ENCODE peak calls at places on chromosomes 16 and 17, in eight cellular contexts. W, M, X, Q, I, U, D and G are unnamed samples.

GRCh38 chr17:17844500-17844899 is 7.7 kb upstream of the SREBF1 start:
- DNase-seq in U (no peak), D (no peak), X (no peak), Q (no peak), W (no peak), I (no peak), M (no peak), G (no peak)

GRCh38 chr16:20884240-20884556 is 16.0 kb downstream of the DCUN1D3 start:
- DNase-seq in U (peak; percentile 62), M (no peak), Q (no peak), I (no peak), W (no peak), X (no peak), D (no peak), G (no peak)

GRCh38 chr17:50447870-50448573 is 20.7 kb downstream of the CHAD start:
- DNase-seq in I (no peak), W (peak; percentile 51), X (no peak), Q (no peak), U (no peak), D (no peak), M (no peak), G (no peak)

GRCh38 chr16:67023689-67024088 is 5.3 kb upstream of the CBFB start:
- DNase-seq in I (no peak), D (peak; percentile 9), W (no peak), Q (no peak), U (no peak), X (no peak), M (no peak), G (no peak)

GRCh38 chr16:71249399-71249798 is 18.9 kb upstream of the HYDIN start:
- DNase-seq in Q (no peak), I (no peak), X (no peak), W (peak; percentile 1), D (no peak), U (no peak), M (no peak), G (no peak)

GRCh38 chr17:38727661-38728220 is 2.4 kb upstream of the CISD3 start:
- DNase-seq in I (peak; percentile 39), W (no peak), M (no peak), Q (no peak), U (no peak), X (no peak), D (no peak), G (no peak)

GRCh38 chr16:85027968-85028637 is 508 bp downstream of the KIAA0513 start:
- DNase-seq in W (no peak), D (no peak), M (no peak), X (no peak), I (peak; percentile 17), U (peak; percentile 30), Q (no peak), G (peak; percentile 7)

GRCh38 chr16:56985288-56985961 is 3.9 kb upstream of the NLRC5 start:
- DNase-seq in U (peak; percentile 91), W (no peak), D (peak; percentile 75), I (no peak), X (peak; percentile 46), Q (no peak), M (no peak), G (peak; percentile 87)

GRCh38 chr16:19744670-19745069 is 26.6 kb downstream of the IQCK start:
- DNase-seq in M (no peak), X (no peak), D (no peak), I (no peak), U (no peak), Q (no peak), W (no peak), G (peak; percentile 41)

GRCh38 chr17:603405-604193 is 111.0 kb downstream of the VPS53 start:
- DNase-seq in D (no peak), I (no peak), Q (no peak), M (no peak), W (no peak), X (no peak), U (no peak), G (no peak)

GRCh38 chr17:82874011-82874835 is 34.4 kb upstream of the ZNF750 start:
- DNase-seq in U (no peak), X (no peak), W (no peak), M (no peak), I (no peak), D (no peak), Q (peak; percentile 3), G (no peak)

GRCh38 chr17:42422958-42423712 is at the start of gene CAVIN1:
- DNase-seq in X (peak; percentile 85), Q (peak; percentile 86), W (peak; percentile 52), I (no peak), D (peak; percentile 100), M (peak; percentile 72), U (peak; percentile 98), G (peak; percentile 96)

GRCh38 chr17:71760062-71760720 is 360.6 kb upstream of the SOX9 start:
- DNase-seq in D (no peak), I (no peak), U (peak; percentile 83), M (no peak), X (no peak), Q (no peak), W (no peak), G (no peak)

GRCh38 chr17:82865274-82865673 is 25.5 kb upstream of the ZNF750 start:
- DNase-seq in U (no peak), W (peak; percentile 35), D (no peak), X (no peak), Q (no peak), M (no peak), I (no peak), G (no peak)

GRCh38 chr16:87233928-87234327 is 83.3 kb downstream of the C16orf95 start:
- DNase-seq in D (peak; percentile 53), M (no peak), W (no peak), U (peak; percentile 48), I (peak; percentile 30), Q (no peak), X (no peak), G (peak; percentile 56)

GRCh38 chr16:53768593-53768992 is 64.6 kb downstream of the FTO start:
- DNase-seq in I (no peak), D (no peak), M (no peak), W (no peak), Q (no peak), X (no peak), U (peak; percentile 89), G (no peak)

GRCh38 chr17:77116371-77116860 is 24.4 kb upstream of the SEC14L1 start:
- DNase-seq in U (no peak), X (no peak), Q (no peak), M (no peak), I (no peak), D (no peak), W (no peak), G (peak; percentile 92)

GRCh38 chr17:62630365-62631085 is 3.1 kb downstream of the MRC2 start:
- DNase-seq in X (no peak), W (no peak), D (no peak), U (peak; percentile 59), Q (no peak), M (no peak), I (no peak), G (no peak)

GRCh38 chr17:30379303-30380105 is 777 bp downstream of the CPD start:
- DNase-seq in I (peak; percentile 22), D (peak; percentile 63), Q (peak; percentile 28), X (no peak), M (peak; percentile 37), W (peak; percentile 69), U (peak; percentile 34), G (peak; percentile 11)

GRCh38 chr17:75508848-75509450 is 6.4 kb downstream of the CASKIN2 start:
- DNase-seq in W (no peak), Q (no peak), D (no peak), U (no peak), I (no peak), M (no peak), X (no peak), G (no peak)

GRCh38 chr16:1980026-1980769 is 1.1 kb downstream of the NOXO1 start:
- DNase-seq in X (no peak), D (no peak), M (no peak), Q (no peak), U (no peak), I (no peak), W (peak; percentile 25), G (no peak)

GRCh38 chr16:67158637-67159600 is 790 bp downstream of the TRADD start:
- DNase-seq in U (peak; percentile 57), Q (no peak), W (no peak), X (no peak), M (peak; percentile 88), D (no peak), I (peak; percentile 93), G (no peak)

GRCh38 chr17:81930142-81931125 is 2.9 kb upstream of the MAFG start:
- DNase-seq in U (no peak), X (no peak), I (peak; percentile 61), W (no peak), D (no peak), Q (no peak), M (peak; percentile 58), G (peak; percentile 21)

GRCh38 chr17:596763-597644 is 117.6 kb downstream of the VPS53 start:
- DNase-seq in Q (no peak), M (no peak), I (peak; percentile 5), U (peak; percentile 93), X (no peak), W (no peak), D (no peak), G (peak; percentile 74)

GRCh38 chr17:53570731-53571130 is 252.0 kb upstream of the KIF2B start:
- DNase-seq in Q (no peak), U (peak; percentile 50), M (no peak), D (no peak), I (no peak), W (no peak), X (no peak), G (peak; percentile 15)

GRCh38 chr17:73288534-73289302 is 23.1 kb downstream of the CDC42EP4 start:
- DNase-seq in X (no peak), U (no peak), Q (no peak), M (no peak), W (no peak), D (no peak), I (no peak), G (no peak)

GRCh38 chr16:50268352-50268751 is 2.0 kb downstream of the ADCY7 start:
- DNase-seq in X (no peak), W (no peak), M (no peak), Q (no peak), D (peak; percentile 19), U (no peak), I (no peak), G (no peak)

GRCh38 chr17:81500026-81500425 is 12.6 kb downstream of the ACTG1 start:
- DNase-seq in U (no peak), I (no peak), Q (no peak), D (no peak), X (no peak), W (no peak), M (no peak), G (peak; percentile 19)

GRCh38 chr17:17781591-17782424 is 55.0 kb downstream of the SREBF1 start:
- DNase-seq in U (peak; percentile 64), Q (peak; percentile 89), W (peak; percentile 85), X (no peak), D (peak; percentile 86), I (no peak), M (peak; percentile 56), G (peak; percentile 37)

GRCh38 chr17:49527927-49528651 is 33.0 kb downstream of the NGFR start:
- DNase-seq in W (no peak), I (no peak), Q (no peak), D (peak; percentile 42), M (no peak), X (no peak), U (no peak), G (no peak)